ENCODE peak calls at places on chromosome 15, in ten cellular contexts. Q is heart right ventricle; H is hypothalamus; N is Peyer's patch; W is activated naive CD4-positive, alpha-beta T cell treated with anti-CD3 and anti-CD28 coated beads, Interleukin-2, amount 50 U/mL, for 16 hours; I is T-helper 1 cell; O is T-helper 9 cell; L is ELF-1; G is CMK; U is left ventricle myocardium superior. Y is an unnamed sample.

GRCh38 chr15:92336588-92336987 is 57.1 kb upstream of the ST8SIA2 start:
- DNase-seq in Q (peak; percentile 34), H (no peak), N (no peak), W (no peak), I (no peak), O (no peak), L (no peak), G (no peak), U (peak; percentile 32), Y (no peak)

GRCh38 chr15:47460775-47461174 is 256.5 kb upstream of the SEMA6D start:
- DNase-seq in Q (no peak), H (no peak), N (no peak), W (no peak), I (no peak), O (no peak), L (no peak), G (no peak), U (no peak), Y (no peak)

GRCh38 chr15:97623091-97623661 is 337.3 kb upstream of the ARRDC4 start:
- DNase-seq in Q (no peak), H (no peak), N (no peak), W (no peak), I (no peak), O (no peak), L (no peak), G (no peak), U (no peak), Y (no peak)

GRCh38 chr15:60830479-60830878 is 351.5 kb upstream of the ICE2 start:
- DNase-seq in Q (no peak), H (no peak), N (no peak), W (no peak), I (no peak), O (no peak), L (no peak), G (no peak), U (no peak), Y (no peak)

GRCh38 chr15:50883903-50884302 is 24.6 kb upstream of the AP4E1 start:
- DNase-seq in Q (no peak), H (no peak), N (peak; percentile 78), W (no peak), I (peak; percentile 61), O (no peak), L (no peak), G (no peak), U (no peak), Y (no peak)

GRCh38 chr15:74505837-74506514 is 35.0 kb upstream of the ARID3B start:
- DNase-seq in Q (no peak), H (no peak), N (no peak), W (no peak), I (no peak), O (no peak), L (no peak), G (no peak), U (no peak), Y (no peak)

GRCh38 chr15:82060817-82061216 is 15.0 kb upstream of the MEX3B start:
- DNase-seq in Q (no peak), H (no peak), N (no peak), W (no peak), I (no peak), O (no peak), L (no peak), G (no peak), U (no peak), Y (no peak)

GRCh38 chr15:59622289-59622688 is 10.7 kb downstream of the GCNT3 start:
- DNase-seq in Q (no peak), H (no peak), N (peak; percentile 87), W (peak; percentile 37), I (peak; percentile 57), O (no peak), L (peak; percentile 72), G (no peak), U (no peak), Y (no peak)

GRCh38 chr15:63135804-63136203 is 14.1 kb downstream of the LACTB start:
- DNase-seq in Q (no peak), H (no peak), N (no peak), W (no peak), I (peak; percentile 8), O (no peak), L (no peak), G (no peak), U (no peak), Y (no peak)

GRCh38 chr15:94175420-94175819 is 55.9 kb upstream of the MCTP2 start:
- DNase-seq in Q (no peak), H (no peak), N (no peak), W (no peak), I (no peak), O (no peak), L (no peak), G (no peak), U (no peak), Y (no peak)

GRCh38 chr15:96889734-96890480 is 559.4 kb downstream of the NR2F2 start:
- DNase-seq in Q (no peak), H (no peak), N (no peak), W (no peak), I (peak; percentile 2), O (no peak), L (no peak), G (no peak), U (no peak), Y (no peak)

GRCh38 chr15:94298359-94298758 is 67.0 kb downstream of the MCTP2 start:
- DNase-seq in Q (no peak), H (no peak), N (no peak), W (no peak), I (no peak), O (no peak), L (no peak), G (no peak), U (no peak), Y (no peak)

GRCh38 chr15:40421246-40422157 is 15.9 kb downstream of the IVD start:
- DNase-seq in Q (peak; percentile 76), H (peak; percentile 75), N (peak; percentile 90), W (peak; percentile 85), I (peak; percentile 74), O (peak; percentile 78), L (peak; percentile 88), G (no peak), U (peak; percentile 89), Y (peak; percentile 61)

GRCh38 chr15:96350884-96351639 is 20.6 kb downstream of the NR2F2 start:
- DNase-seq in Q (no peak), H (no peak), N (no peak), W (no peak), I (no peak), O (no peak), L (no peak), G (no peak), U (no peak), Y (no peak)

GRCh38 chr15:78388865-78389264 is 48.7 kb downstream of the CRABP1 start:
- DNase-seq in Q (no peak), H (no peak), N (no peak), W (no peak), I (no peak), O (no peak), L (peak; percentile 54), G (no peak), U (no peak), Y (no peak)

GRCh38 chr15:41501191-41501917 is 7.7 kb downstream of the ITPKA start:
- DNase-seq in Q (no peak), H (no peak), N (no peak), W (peak; percentile 48), I (peak; percentile 42), O (peak; percentile 27), L (peak; percentile 54), G (no peak), U (no peak), Y (no peak)

GRCh38 chr15:69133862-69134519 is 26.4 kb upstream of the GLCE start:
- DNase-seq in Q (no peak), H (no peak), N (no peak), W (no peak), I (no peak), O (no peak), L (no peak), G (no peak), U (no peak), Y (no peak)

GRCh38 chr15:65666257-65666656 is 44.5 kb downstream of the SLC24A1 start:
- DNase-seq in Q (no peak), H (peak; percentile 2), N (no peak), W (no peak), I (no peak), O (no peak), L (no peak), G (no peak), U (no peak), Y (no peak)

GRCh38 chr15:60384526-60385127 is 13.2 kb downstream of the ANXA2 start:
- DNase-seq in Q (no peak), H (no peak), N (no peak), W (no peak), I (no peak), O (no peak), L (no peak), G (no peak), U (no peak), Y (no peak)

GRCh38 chr15:67784057-67784781 is 41.1 kb upstream of the SKOR1 start:
- DNase-seq in Q (no peak), H (no peak), N (peak; percentile 86), W (no peak), I (peak; percentile 48), O (no peak), L (no peak), G (no peak), U (no peak), Y (no peak)

GRCh38 chr15:75921732-75922703 is 18.3 kb downstream of the FBXO22 start:
- DNase-seq in Q (peak; percentile 32), H (no peak), N (peak; percentile 72), W (no peak), I (peak; percentile 39), O (no peak), L (peak; percentile 22), G (no peak), U (no peak), Y (no peak)

GRCh38 chr15:29631076-29632070 is 190.9 kb downstream of the TJP1 start:
- DNase-seq in Q (no peak), H (no peak), N (peak; percentile 53), W (no peak), I (no peak), O (no peak), L (no peak), G (no peak), U (no peak), Y (no peak)

GRCh38 chr15:58306591-58307312 is 125.0 kb upstream of the LIPC start:
- DNase-seq in Q (no peak), H (no peak), N (no peak), W (no peak), I (no peak), O (no peak), L (no peak), G (no peak), U (no peak), Y (no peak)

GRCh38 chr15:22952826-22953579 is 27.2 kb downstream of the CYFIP1 start:
- DNase-seq in Q (no peak), H (no peak), N (no peak), W (no peak), I (no peak), O (no peak), L (peak; percentile 26), G (no peak), U (peak; percentile 46), Y (no peak)

GRCh38 chr15:68442041-68442440 is 10.1 kb upstream of the ITGA11 start:
- DNase-seq in Q (no peak), H (no peak), N (no peak), W (no peak), I (no peak), O (no peak), L (no peak), G (no peak), U (peak; percentile 54), Y (no peak)

GRCh38 chr15:40238927-40239591 is at the start of gene PAK6:
- DNase-seq in Q (no peak), H (no peak), N (peak; percentile 68), W (peak; percentile 43), I (no peak), O (no peak), L (peak; percentile 88), G (no peak), U (peak; percentile 47), Y (no peak)

GRCh38 chr15:48437178-48437577 is 105.9 kb downstream of the DUT start:
- DNase-seq in Q (no peak), H (peak; percentile 11), N (no peak), W (no peak), I (no peak), O (no peak), L (no peak), G (no peak), U (no peak), Y (no peak)